ENCODE peak calls at places on chromosomes 12 and 14, in four cellular contexts. F is memory B cell, T is Right ventricle myocardium superior, X is GM19239. L is an unnamed sample.

GRCh38 chr14:90649096-90649495 is 167.1 kb downstream of the TTC7B start:
- DNase-seq in T (no peak), F (no peak), X (no peak), L (no peak)

GRCh38 chr14:101176535-101177205 is 273.1 kb upstream of the RTL1 start:
- DNase-seq in X (no peak), F (no peak), T (no peak), L (no peak)

GRCh38 chr12:53870122-53870521 is 68.5 kb upstream of the HOXC13 start:
- DNase-seq in T (no peak), X (no peak), F (no peak), L (no peak)

GRCh38 chr12:69555461-69555860 is 29.8 kb upstream of the CCT2 start:
- DNase-seq in X (no peak), F (no peak), T (no peak), L (no peak)

GRCh38 chr14:54895683-54896082 is 6.9 kb downstream of the GCH1 start:
- DNase-seq in F (no peak), X (no peak), T (no peak), L (no peak)

GRCh38 chr12:128909653-128910052 is 56.4 kb downstream of the GLT1D1 start:
- DNase-seq in T (no peak), F (no peak), X (no peak), L (no peak)

GRCh38 chr12:16523570-16524331 is 82.2 kb downstream of the LMO3 start:
- DNase-seq in F (no peak), T (no peak), X (no peak), L (no peak)

GRCh38 chr12:108226866-108227265 is 97.8 kb downstream of the WSCD2 start:
- DNase-seq in F (no peak), X (no peak), T (no peak), L (no peak)

GRCh38 chr14:88904864-88905263 is 80.4 kb downstream of the TTC8 start:
- DNase-seq in T (no peak), F (no peak), X (no peak), L (no peak)